ENCODE peak calls at places on chromosomes 13 and 19, in four cellular contexts. J, F, Z and N are unnamed samples.

GRCh38 chr13:31769581-31769980 is 30.3 kb downstream of the RXFP2 start:
- DNase-seq in Z (peak; percentile 68), J (no peak), F (no peak), N (no peak)

GRCh38 chr19:7907122-7907521 is 3.4 kb downstream of the MAP2K7 start:
- DNase-seq in Z (no peak), J (no peak), F (no peak), N (no peak)

GRCh38 chr13:37752156-37752555 is 117.4 kb downstream of the TRPC4 start:
- DNase-seq in Z (no peak), J (no peak), F (no peak), N (no peak)

GRCh38 chr19:43432866-43433673 is 18.4 kb downstream of the TEX101 start:
- DNase-seq in F (peak; percentile 37), Z (peak; percentile 57), J (peak; percentile 49), N (no peak)

GRCh38 chr19:42282810-42283247 is 13.8 kb downstream of the CIC start:
- DNase-seq in F (no peak), Z (no peak), J (no peak), N (no peak)

GRCh38 chr19:19615086-19615485 is 3.4 kb downstream of the PBX4 start:
- DNase-seq in Z (peak; percentile 65), F (no peak), J (no peak), N (no peak)

GRCh38 chr13:103236213-103236612 is 170.0 kb upstream of the SLC10A2 start:
- DNase-seq in J (no peak), Z (peak; percentile 45), F (no peak), N (no peak)

GRCh38 chr19:55384576-55385235 is 614 bp upstream of the TMEM238 start:
- DNase-seq in J (peak; percentile 46), Z (no peak), F (no peak), N (no peak)

GRCh38 chr19:45133661-45134060 is 27.1 kb downstream of the NKPD1 start:
- DNase-seq in Z (no peak), J (no peak), F (no peak), N (no peak)

GRCh38 chr19:36059180-36059910 is 4.6 kb downstream of the WDR62 start:
- DNase-seq in F (no peak), J (no peak), Z (no peak), N (no peak)

GRCh38 chr19:1811472-1811894 is 593 bp downstream of the ATP8B3 start:
- DNase-seq in J (peak; percentile 65), Z (peak; percentile 72), F (peak; percentile 42), N (no peak)

GRCh38 chr19:35710784-35711723 is 6.7 kb downstream of the ZBTB32 start:
- DNase-seq in Z (peak; percentile 13), F (no peak), J (no peak), N (no peak)

GRCh38 chr13:71290963-71291937 is 575.8 kb downstream of the DACH1 start:
- DNase-seq in Z (peak; percentile 58), F (peak; percentile 55), J (no peak), N (no peak)

GRCh38 chr13:107138468-107138867 is 570.5 kb upstream of the ARGLU1 start:
- DNase-seq in F (no peak), J (no peak), Z (peak; percentile 1), N (no peak)

GRCh38 chr19:41575998-41576397 is at the start of gene CEACAM21:
- DNase-seq in F (peak; percentile 53), J (peak; percentile 72), Z (no peak), N (peak; percentile 83)

GRCh38 chr19:15378529-15379082 is 981 bp downstream of the AKAP8 start:
- DNase-seq in J (peak; percentile 49), Z (peak; percentile 44), F (no peak), N (no peak)

GRCh38 chr19:43780706-43781525 is at the start of gene KCNN4:
- DNase-seq in Z (peak; percentile 87), F (no peak), J (no peak), N (no peak)

GRCh38 chr19:29529646-29530548 is 4.1 kb downstream of the VSTM2B start:
- DNase-seq in Z (no peak), J (no peak), F (no peak), N (no peak)

GRCh38 chr13:111537843-111538499 is 217.5 kb downstream of the TEX29 start:
- DNase-seq in J (no peak), F (no peak), Z (no peak), N (no peak)

GRCh38 chr13:114033541-114034315 is 59.9 kb upstream of the C13orf46 start:
- DNase-seq in Z (no peak), F (no peak), J (no peak), N (no peak)

GRCh38 chr13:30429721-30430694 is 7.7 kb downstream of the UBE2L5 start:
- DNase-seq in F (no peak), Z (peak; percentile 95), J (no peak), N (no peak)

GRCh38 chr13:111167290-111167689 is 52.2 kb downstream of the ARHGEF7 start:
- DNase-seq in Z (no peak), J (no peak), F (no peak), N (no peak)

GRCh38 chr13:34931572-34931971 is 10.5 kb upstream of the NBEA start:
- DNase-seq in J (no peak), Z (peak; percentile 52), F (no peak), N (no peak)

GRCh38 chr19:17037966-17038500 is 11.4 kb upstream of the CPAMD8 start:
- DNase-seq in J (no peak), Z (no peak), F (no peak), N (no peak)

GRCh38 chr19:28313633-28314032 is 899.3 kb downstream of the UQCRFS1 start:
- DNase-seq in F (peak; percentile 52), J (no peak), Z (peak; percentile 95), N (no peak)

GRCh38 chr13:20714563-20715339 is 11.3 kb downstream of the IL17D start:
- DNase-seq in F (peak; percentile 60), J (no peak), Z (peak; percentile 94), N (no peak)

GRCh38 chr13:44879452-44880058 is 109.7 kb downstream of the NUFIP1 start:
- DNase-seq in J (no peak), F (no peak), Z (peak; percentile 73), N (no peak)

GRCh38 chr13:67416047-67416925 is 186.2 kb upstream of the PCDH9 start:
- DNase-seq in J (no peak), F (no peak), Z (peak; percentile 51), N (no peak)

GRCh38 chr13:98112456-98112855 is 30.4 kb upstream of the FARP1 start:
- DNase-seq in Z (no peak), J (no peak), F (no peak), N (no peak)

GRCh38 chr13:50677687-50678463 is 165.6 kb downstream of the DLEU7 start:
- DNase-seq in F (no peak), Z (peak; percentile 45), J (no peak), N (peak; percentile 24)

GRCh38 chr13:104461049-104461448 is 1394.8 kb upstream of the SLC10A2 start:
- DNase-seq in J (no peak), F (no peak), Z (no peak), N (no peak)

GRCh38 chr13:99063952-99064351 is 86.1 kb upstream of the DOCK9 start:
- DNase-seq in F (no peak), J (no peak), Z (peak; percentile 53), N (no peak)

GRCh38 chr13:112977091-112977490 is 8.1 kb downstream of the MCF2L start:
- DNase-seq in J (no peak), F (no peak), Z (no peak), N (no peak)

GRCh38 chr13:80133631-80134083 is 207.3 kb downstream of the SPRY2 start:
- DNase-seq in Z (peak; percentile 27), J (no peak), F (peak; percentile 17), N (no peak)

GRCh38 chr19:43105496-43105895 is 23.0 kb upstream of the PSG2 start:
- DNase-seq in F (no peak), Z (no peak), J (no peak), N (no peak)

GRCh38 chr13:40377783-40378182 is 288.7 kb downstream of the FOXO1 start:
- DNase-seq in J (no peak), F (no peak), Z (peak; percentile 87), N (no peak)

GRCh38 chr19:3362217-3362907 is 4.0 kb upstream of the NFIC start:
- DNase-seq in Z (no peak), F (no peak), J (no peak), N (no peak)

GRCh38 chr19:3363841-3364500 is 2.4 kb upstream of the NFIC start:
- DNase-seq in F (no peak), J (no peak), Z (no peak), N (no peak)

GRCh38 chr19:3360494-3361383 is 5.6 kb upstream of the NFIC start:
- DNase-seq in Z (peak; percentile 32), J (no peak), F (peak; percentile 81), N (no peak)

GRCh38 chr19:3359850-3360493 is 6.4 kb upstream of the NFIC start:
- DNase-seq in J (no peak), Z (no peak), F (no peak), N (no peak)

GRCh38 chr19:3361384-3362216 is 4.8 kb upstream of the NFIC start:
- DNase-seq in Z (no peak), J (no peak), F (no peak), N (no peak)
- H3K4me3 ChIP-seq in Z (peak overlapping the region; percentile 72), J (no peak overlapping the region), F (no peak overlapping the region), N (peak overlapping the region; percentile 97)

DNA sequence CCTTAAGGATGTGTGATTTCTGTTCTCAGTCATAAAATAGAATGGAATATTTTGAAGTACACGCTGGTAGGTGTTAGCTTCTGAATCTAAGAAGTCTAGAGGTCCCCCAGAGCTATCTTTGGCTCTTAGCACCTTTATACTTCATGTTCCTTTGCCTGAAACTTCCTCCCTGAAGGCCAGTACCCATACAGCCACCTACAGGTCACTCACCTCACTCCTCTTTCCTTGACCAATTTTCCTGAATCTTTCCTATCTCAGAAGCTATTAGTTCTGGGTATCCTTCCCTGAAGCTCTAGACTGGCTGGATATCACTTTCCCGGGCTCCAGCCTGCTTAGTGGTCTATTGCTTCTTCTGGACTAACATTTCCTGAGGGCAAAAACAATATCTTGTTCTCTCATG is 93.4 kb upstream of the EDNRB start:
- DNase-seq in Z (no peak), F (no peak), J (no peak), N (no peak)
- H3K4me3 ChIP-seq in Z (no peak overlapping the region), F (no peak overlapping the region), J (no peak overlapping the region), N (no peak overlapping the region)

DNA sequence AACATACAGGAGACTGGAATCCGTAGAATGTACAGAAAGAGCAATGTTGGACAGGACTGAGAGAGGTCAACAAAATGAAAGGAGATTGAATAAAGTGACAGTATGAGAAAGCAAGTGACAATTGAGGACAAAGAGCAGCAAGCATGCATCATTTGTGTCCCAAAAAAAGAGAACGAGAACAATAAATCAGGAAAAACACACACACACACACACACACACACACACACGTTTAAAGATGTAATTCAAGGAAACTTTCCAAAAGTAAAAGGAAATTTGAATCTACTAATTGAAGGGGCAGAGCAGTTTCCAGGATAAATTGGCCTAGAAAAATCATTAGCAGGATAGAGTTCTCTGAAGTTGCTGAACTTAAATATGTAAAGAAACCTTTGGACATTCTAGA is 16.9 kb downstream of the DPY19L3 start:
- DNase-seq in F (no peak), Z (no peak), J (no peak), N (no peak)
- H3K4me3 ChIP-seq in F (no peak overlapping the region), Z (no peak overlapping the region), J (no peak overlapping the region), N (no peak overlapping the region)

GRCh38 chr19:46388311-46389095 is 24.9 kb downstream of the CCDC8 start:
- DNase-seq in Z (no peak), F (no peak), J (no peak), N (no peak)

GRCh38 chr19:46390866-46391265 is 22.5 kb downstream of the CCDC8 start:
- DNase-seq in J (no peak), Z (peak; percentile 70), F (no peak), N (no peak)

GRCh38 chr19:46391296-46392251 is 21.8 kb downstream of the CCDC8 start:
- DNase-seq in Z (no peak), F (no peak), J (no peak), N (no peak)

GRCh38 chr19:46392252-46392801 is 21.0 kb downstream of the CCDC8 start:
- DNase-seq in Z (peak; percentile 65), F (no peak), J (no peak), N (no peak)

GRCh38 chr19:46390121-46390858 is 23.1 kb downstream of the CCDC8 start:
- DNase-seq in F (no peak), Z (no peak), J (no peak), N (no peak)
- H3K4me3 ChIP-seq in F (no peak overlapping the region), Z (no peak overlapping the region), J (no peak overlapping the region), N (no peak overlapping the region)